ENCODE peak calls at places on chromosomes 2 and 18, in six cellular contexts. One of them, this sample, is unnamed.

GRCh38 chr18:36567800-36568199 is 261.0 kb downstream of the TPGS2 start:
- DNase-seq in HepG2: no peak
- DNase-seq in K562: no peak
- DNase-seq in HCT116: no peak
- DNase-seq in endothelial cell of umbilical vein: no peak
- DNase-seq in H1: no peak
- DNase-seq in this sample: no peak

GRCh38 chr2:66109419-66109818 is 325.5 kb upstream of the MEIS1 start:
- DNase-seq in HepG2: no peak
- DNase-seq in K562: no peak
- DNase-seq in HCT116: no peak
- DNase-seq in endothelial cell of umbilical vein: no peak
- DNase-seq in H1: no peak
- DNase-seq in this sample: no peak

GRCh38 chr2:165016772-165017411 is 61.6 kb upstream of the SLC38A11 start:
- DNase-seq in HepG2: peak
- DNase-seq in K562: no peak
- DNase-seq in HCT116: peak
- DNase-seq in endothelial cell of umbilical vein: peak
- DNase-seq in H1: no peak
- DNase-seq in this sample: no peak

GRCh38 chr2:134104754-134105153 is 149.1 kb upstream of the MGAT5 start:
- DNase-seq in HepG2: no peak
- DNase-seq in K562: no peak
- DNase-seq in HCT116: no peak
- DNase-seq in endothelial cell of umbilical vein: no peak
- DNase-seq in H1: no peak
- DNase-seq in this sample: no peak

GRCh38 chr18:69948919-69949537 is 1.4 kb upstream of the CD226 start:
- DNase-seq in HepG2: no peak
- DNase-seq in K562: no peak
- DNase-seq in HCT116: no peak
- DNase-seq in endothelial cell of umbilical vein: peak
- DNase-seq in H1: no peak
- DNase-seq in this sample: no peak

GRCh38 chr2:217356795-217357194 is 496.9 kb upstream of the TNP1 start:
- DNase-seq in HepG2: no peak
- DNase-seq in K562: no peak
- DNase-seq in HCT116: no peak
- DNase-seq in endothelial cell of umbilical vein: no peak
- DNase-seq in H1: no peak
- DNase-seq in this sample: no peak

GRCh38 chr2:233139875-233140585 is 79.9 kb downstream of the INPP5D start:
- DNase-seq in HepG2: no peak
- DNase-seq in K562: no peak
- DNase-seq in HCT116: no peak
- DNase-seq in endothelial cell of umbilical vein: no peak
- DNase-seq in H1: no peak
- DNase-seq in this sample: no peak

GRCh38 chr2:135189148-135189547 is 137.1 kb downstream of the RAB3GAP1 start:
- DNase-seq in HepG2: no peak
- DNase-seq in K562: no peak
- DNase-seq in HCT116: no peak
- DNase-seq in endothelial cell of umbilical vein: no peak
- DNase-seq in H1: no peak
- DNase-seq in this sample: no peak

GRCh38 chr2:11746807-11747459 is 501 bp downstream of the LPIN1 start:
- DNase-seq in HepG2: peak
- DNase-seq in K562: no peak
- DNase-seq in HCT116: no peak
- DNase-seq in endothelial cell of umbilical vein: peak
- DNase-seq in H1: no peak
- DNase-seq in this sample: no peak

GRCh38 chr18:46314011-46314410 is 209.8 kb downstream of the HAUS1 start:
- DNase-seq in HepG2: no peak
- DNase-seq in K562: no peak
- DNase-seq in HCT116: no peak
- DNase-seq in endothelial cell of umbilical vein: no peak
- DNase-seq in H1: no peak
- DNase-seq in this sample: no peak

GRCh38 chr2:149587220-149587949 is at the start of gene MMADHC:
- DNase-seq in HepG2: peak
- DNase-seq in K562: peak
- DNase-seq in HCT116: peak
- DNase-seq in endothelial cell of umbilical vein: peak
- DNase-seq in H1: peak
- DNase-seq in this sample: peak

GRCh38 chr2:10221976-10222870 is 80.5 kb upstream of the HPCAL1 start:
- DNase-seq in HepG2: no peak
- DNase-seq in K562: no peak
- DNase-seq in HCT116: no peak
- DNase-seq in endothelial cell of umbilical vein: no peak
- DNase-seq in H1: no peak
- DNase-seq in this sample: no peak

GRCh38 chr18:10579079-10579867 is 53.4 kb downstream of the NAPG start:
- DNase-seq in HepG2: no peak
- DNase-seq in K562: no peak
- DNase-seq in HCT116: no peak
- DNase-seq in endothelial cell of umbilical vein: no peak
- DNase-seq in H1: no peak
- DNase-seq in this sample: no peak

GRCh38 chr2:160068906-160069305 is 6.5 kb upstream of the PLA2R1 start:
- DNase-seq in HepG2: no peak
- DNase-seq in K562: no peak
- DNase-seq in HCT116: no peak
- DNase-seq in endothelial cell of umbilical vein: no peak
- DNase-seq in H1: no peak
- DNase-seq in this sample: no peak

GRCh38 chr2:102432386-102432785 is 9.4 kb downstream of the IL18RAP start:
- DNase-seq in HepG2: no peak
- DNase-seq in K562: no peak
- DNase-seq in HCT116: no peak
- DNase-seq in endothelial cell of umbilical vein: no peak
- DNase-seq in H1: no peak
- DNase-seq in this sample: no peak

GRCh38 chr18:46793565-46793964 is 36.7 kb upstream of the ST8SIA5 start:
- DNase-seq in HepG2: no peak
- DNase-seq in K562: no peak
- DNase-seq in HCT116: no peak
- DNase-seq in endothelial cell of umbilical vein: no peak
- DNase-seq in H1: no peak
- DNase-seq in this sample: no peak

GRCh38 chr18:56727399-56727798 is 76.2 kb downstream of the WDR7 start:
- DNase-seq in HepG2: no peak
- DNase-seq in K562: no peak
- DNase-seq in HCT116: no peak
- DNase-seq in endothelial cell of umbilical vein: no peak
- DNase-seq in H1: no peak
- DNase-seq in this sample: no peak

GRCh38 chr2:64655873-64656272 is 2.2 kb upstream of the SERTAD2 start:
- DNase-seq in HepG2: no peak
- DNase-seq in K562: no peak
- DNase-seq in HCT116: no peak
- DNase-seq in endothelial cell of umbilical vein: no peak
- DNase-seq in H1: no peak
- DNase-seq in this sample: no peak
- H3K27ac ChIP-seq in HepG2: peak
- H3K27ac ChIP-seq in K562: no peak
- H3K27ac ChIP-seq in HCT116: no peak
- H3K27ac ChIP-seq in endothelial cell of umbilical vein: no peak
- H3K27ac ChIP-seq in H1: no peak
- H3K27ac ChIP-seq in this sample: no peak

DNA sequence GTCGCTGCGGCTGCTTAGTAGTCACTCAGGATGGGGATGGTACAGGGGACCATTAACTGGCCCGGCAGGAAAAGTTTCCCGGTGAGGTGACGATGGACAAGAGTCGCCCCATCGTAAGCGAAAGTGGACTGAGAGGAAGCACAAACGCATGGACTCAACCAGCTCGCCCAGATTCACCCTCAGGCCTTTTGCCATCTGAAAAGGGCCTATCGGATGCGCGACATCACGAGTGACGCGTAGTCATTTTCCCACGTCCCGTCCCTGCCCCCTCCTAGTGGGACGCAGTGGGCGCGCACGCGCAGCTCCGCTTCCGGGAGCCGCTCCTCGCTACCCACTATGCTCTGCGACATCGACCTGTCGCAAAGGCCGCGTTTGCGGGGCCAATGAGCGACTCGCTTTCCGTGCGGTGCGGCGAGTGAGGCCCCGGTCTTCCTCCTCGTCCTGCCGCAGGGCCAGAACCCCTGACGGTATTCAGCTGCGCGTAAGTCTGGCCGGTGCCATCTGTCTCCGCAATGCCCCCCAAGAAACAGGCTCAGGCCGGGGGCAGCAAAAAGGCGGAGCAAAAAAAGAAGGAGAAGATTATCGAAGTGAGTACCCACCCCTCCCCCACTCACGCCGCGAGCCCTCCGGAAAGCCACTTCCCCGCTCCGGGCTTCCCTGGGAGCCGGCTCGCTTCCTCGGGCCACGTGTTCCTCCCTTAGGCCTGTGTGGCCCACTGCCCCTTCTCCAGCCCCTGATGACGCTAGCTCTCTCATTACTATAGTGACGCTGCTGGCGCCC is at the start of gene ZC3H15:
- DNase-seq in HepG2: peak
- DNase-seq in K562: peak
- DNase-seq in HCT116: peak
- DNase-seq in endothelial cell of umbilical vein: peak
- DNase-seq in H1: peak
- DNase-seq in this sample: peak
- TF ChIP-seq POLR2AphosphoS5 in HepG2: peak
- TF ChIP-seq POLR2AphosphoS5 in K562: peak
- TF ChIP-seq POLR2AphosphoS5 in HCT116: peak
- TF ChIP-seq POLR2AphosphoS5 in endothelial cell of umbilical vein: peak
- TF ChIP-seq POLR2AphosphoS5 in H1: peak
- TF ChIP-seq POLR2AphosphoS5 in this sample: peak

GRCh38 chr2:45994060-45994459 is 303.1 kb upstream of the EPAS1 start:
- DNase-seq in HepG2: peak
- DNase-seq in K562: no peak
- DNase-seq in HCT116: no peak
- DNase-seq in endothelial cell of umbilical vein: no peak
- DNase-seq in H1: no peak
- DNase-seq in this sample: no peak
- H3K9ac ChIP-seq in HepG2: no peak
- H3K9ac ChIP-seq in K562: no peak
- H3K9ac ChIP-seq in HCT116: no peak
- H3K9ac ChIP-seq in endothelial cell of umbilical vein: no peak
- H3K9ac ChIP-seq in H1: no peak
- H3K9ac ChIP-seq in this sample: no peak

GRCh38 chr2:28643324-28643723 is 108.3 kb upstream of the PPP1CB start:
- DNase-seq in HepG2: peak
- DNase-seq in K562: no peak
- DNase-seq in HCT116: no peak
- DNase-seq in endothelial cell of umbilical vein: no peak
- DNase-seq in H1: no peak
- DNase-seq in this sample: no peak

GRCh38 chr2:28647682-28648081 is 103.9 kb upstream of the PPP1CB start:
- DNase-seq in HepG2: no peak
- DNase-seq in K562: no peak
- DNase-seq in HCT116: no peak
- DNase-seq in endothelial cell of umbilical vein: no peak
- DNase-seq in H1: no peak
- DNase-seq in this sample: no peak

GRCh38 chr2:28644760-28645159 is 106.9 kb upstream of the PPP1CB start:
- DNase-seq in HepG2: no peak
- DNase-seq in K562: no peak
- DNase-seq in HCT116: no peak
- DNase-seq in endothelial cell of umbilical vein: no peak
- DNase-seq in H1: no peak
- DNase-seq in this sample: no peak

GRCh38 chr2:28643911-28644334 is 107.7 kb upstream of the PPP1CB start:
- DNase-seq in HepG2: no peak
- DNase-seq in K562: no peak
- DNase-seq in HCT116: no peak
- DNase-seq in endothelial cell of umbilical vein: peak
- DNase-seq in H1: no peak
- DNase-seq in this sample: peak

GRCh38 chr2:28645553-28645952 is 106.1 kb upstream of the PPP1CB start:
- DNase-seq in HepG2: no peak
- DNase-seq in K562: no peak
- DNase-seq in HCT116: no peak
- DNase-seq in endothelial cell of umbilical vein: no peak
- DNase-seq in H1: no peak
- DNase-seq in this sample: no peak
- H3K27ac ChIP-seq in HepG2: no peak
- H3K27ac ChIP-seq in K562: no peak
- H3K27ac ChIP-seq in HCT116: no peak
- H3K27ac ChIP-seq in endothelial cell of umbilical vein: no peak
- H3K27ac ChIP-seq in H1: no peak
- H3K27ac ChIP-seq in this sample: no peak

GRCh38 chr2:130241041-130241707 is 42.9 kb upstream of the TUBA3E start:
- DNase-seq in HepG2: peak
- DNase-seq in K562: no peak
- DNase-seq in HCT116: peak
- DNase-seq in endothelial cell of umbilical vein: peak
- DNase-seq in H1: no peak
- DNase-seq in this sample: no peak
- TF ChIP-seq POLR2AphosphoS5 in HepG2: no peak
- TF ChIP-seq POLR2AphosphoS5 in K562: no peak
- TF ChIP-seq POLR2AphosphoS5 in HCT116: no peak
- TF ChIP-seq POLR2AphosphoS5 in endothelial cell of umbilical vein: peak
- TF ChIP-seq POLR2AphosphoS5 in H1: no peak
- TF ChIP-seq POLR2AphosphoS5 in this sample: no peak

DNA sequence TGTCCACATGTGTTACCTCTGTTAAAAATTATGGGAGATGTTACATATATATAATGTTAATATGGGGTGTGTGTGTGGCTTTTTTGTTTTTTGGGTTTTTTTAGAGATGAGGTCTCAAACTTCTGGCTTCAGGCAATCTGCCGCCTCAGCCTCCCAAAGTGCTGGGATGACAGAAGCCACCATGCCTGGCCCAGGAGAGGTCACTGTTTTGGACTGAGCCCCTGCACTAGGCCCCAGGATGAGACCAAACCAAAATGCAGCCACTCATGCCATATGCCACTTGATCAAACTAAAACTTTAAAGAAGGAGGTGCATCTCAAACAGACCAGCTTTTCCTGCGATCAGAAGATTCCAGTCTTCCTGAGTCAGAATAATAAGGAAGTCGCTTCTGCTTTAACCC is 2.5 kb downstream of the ADI1 start:
- DNase-seq in HepG2: no peak
- DNase-seq in K562: no peak
- DNase-seq in HCT116: no peak
- DNase-seq in endothelial cell of umbilical vein: no peak
- DNase-seq in H1: no peak
- DNase-seq in this sample: no peak
- H3K9ac ChIP-seq in HepG2: no peak
- H3K9ac ChIP-seq in K562: no peak
- H3K9ac ChIP-seq in HCT116: no peak
- H3K9ac ChIP-seq in endothelial cell of umbilical vein: no peak
- H3K9ac ChIP-seq in H1: no peak
- H3K9ac ChIP-seq in this sample: no peak